ENCODE peak calls at places on chromosomes 6 and 20, in four cellular contexts. H is CD8-positive, alpha-beta T cell; Z is HepG2; N is effector memory CD4-positive, alpha-beta T cell. J is an unnamed sample.
A peak's percentile ranks its signal among the peaks of the same experiment; 100 is the strongest.

GRCh38 chr6:170293881-170294755 is 3.2 kb upstream of the DLL1 start:
- DNase-seq in Z (no peak), N (no peak), H (no peak), J (no peak)

GRCh38 chr6:31393932-31394331 is 9.5 kb upstream of the MICA start:
- DNase-seq in N (no peak), H (no peak), Z (no peak), J (no peak)

GRCh38 chr6:83265384-83265783 is 72.2 kb downstream of the RWDD2A start:
- DNase-seq in N (no peak), H (no peak), Z (no peak), J (no peak)

GRCh38 chr20:50274570-50275430 is 84.2 kb downstream of the CEBPB start:
- DNase-seq in N (no peak), H (no peak), Z (peak; percentile 85), J (peak; percentile 29)

GRCh38 chr6:15674690-15675386 is 12.0 kb upstream of the DTNBP1 start:
- DNase-seq in H (no peak), N (no peak), Z (no peak), J (no peak)

GRCh38 chr6:147973806-147974205 is 368.8 kb upstream of the SASH1 start:
- DNase-seq in N (no peak), H (no peak), Z (no peak), J (no peak)

GRCh38 chr20:21002486-21002885 is 103.7 kb downstream of the LINC00237 start:
- DNase-seq in Z (no peak), N (no peak), H (no peak), J (no peak)

GRCh38 chr6:109896333-109896732 is 81.8 kb upstream of the GPR6 start:
- DNase-seq in Z (no peak), H (no peak), N (no peak), J (no peak)

GRCh38 chr6:106511274-106512047 is 117.8 kb downstream of the RTN4IP1 start:
- DNase-seq in H (peak; percentile 32), N (peak; percentile 31), Z (peak; percentile 18), J (no peak)

GRCh38 chr20:56411759-56412472 is at the start of gene CASS4:
- DNase-seq in N (no peak), H (no peak), Z (peak; percentile 68), J (no peak)

GRCh38 chr20:35111141-35111888 is 18.7 kb upstream of the TRPC4AP start:
- DNase-seq in N (no peak), Z (no peak), H (no peak), J (no peak)

GRCh38 chr20:14921546-14921945 is 584.1 kb upstream of the FLRT3 start:
- DNase-seq in N (no peak), H (no peak), Z (no peak), J (no peak)

GRCh38 chr20:25031241-25031640 is 26.7 kb downstream of the ACSS1 start:
- DNase-seq in Z (no peak), N (no peak), H (no peak), J (no peak)

GRCh38 chr20:25032065-25032477 is 25.9 kb downstream of the ACSS1 start:
- DNase-seq in H (no peak), N (no peak), Z (no peak), J (peak; percentile 67)

GRCh38 chr20:25033250-25033940 is 24.5 kb downstream of the ACSS1 start:
- DNase-seq in H (no peak), Z (no peak), N (no peak), J (no peak)

GRCh38 chr20:25033941-25034335 is 24.0 kb downstream of the ACSS1 start:
- DNase-seq in Z (no peak), N (no peak), H (no peak), J (no peak)

GRCh38 chr20:25032478-25033183 is 25.3 kb downstream of the ACSS1 start:
- DNase-seq in Z (peak; percentile 88), N (no peak), H (no peak), J (peak; percentile 93)
- H3K27ac ChIP-seq in Z (peak overlapping the region; percentile 55), N (no peak overlapping the region), H (no peak overlapping the region), J (peak overlapping the region; percentile 98)

DNA sequence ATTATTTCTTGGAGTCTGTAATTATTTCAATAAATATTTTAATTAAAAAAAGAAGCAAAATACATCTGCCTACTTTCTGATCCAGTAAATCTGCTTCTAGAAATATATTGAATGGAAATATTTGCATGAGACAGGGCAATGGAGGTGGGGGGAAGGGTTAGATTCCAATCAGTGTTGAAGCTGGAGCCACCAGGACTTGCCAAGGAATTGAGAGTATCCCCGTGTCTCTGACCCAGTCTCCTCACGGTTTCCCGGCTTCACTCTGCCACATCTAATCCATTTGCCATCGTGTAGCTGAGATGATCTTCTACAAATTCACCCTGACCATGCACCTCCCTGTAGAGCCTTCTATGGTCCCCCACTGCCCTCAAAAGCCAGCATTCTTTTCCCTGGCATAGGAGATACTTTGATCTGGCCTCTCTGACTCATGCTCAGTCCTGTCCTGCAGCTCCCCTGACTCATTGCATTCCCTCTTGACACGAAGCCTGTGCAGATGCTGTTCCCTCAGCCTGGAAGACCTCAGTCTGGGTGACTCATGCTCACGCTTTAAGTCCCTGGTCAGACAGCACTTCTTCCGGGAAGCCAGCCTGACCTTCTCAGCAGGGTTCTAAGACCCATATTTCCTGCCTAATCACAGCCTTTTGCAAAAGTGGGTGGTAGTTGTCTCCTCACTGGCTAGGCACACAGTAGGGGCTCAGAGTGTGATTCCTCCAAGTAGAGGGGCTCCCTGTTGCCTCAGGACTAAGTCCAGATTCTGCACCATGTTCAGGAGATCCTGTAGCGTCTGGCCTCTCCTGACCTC is 23.0 kb upstream of the FKBP1A start:
- DNase-seq in H (no peak), N (no peak), Z (peak; percentile 91), J (no peak)
- H3K27ac ChIP-seq in H (no peak overlapping the region), N (no peak overlapping the region), Z (no peak overlapping the region), J (no peak overlapping the region)

DNA sequence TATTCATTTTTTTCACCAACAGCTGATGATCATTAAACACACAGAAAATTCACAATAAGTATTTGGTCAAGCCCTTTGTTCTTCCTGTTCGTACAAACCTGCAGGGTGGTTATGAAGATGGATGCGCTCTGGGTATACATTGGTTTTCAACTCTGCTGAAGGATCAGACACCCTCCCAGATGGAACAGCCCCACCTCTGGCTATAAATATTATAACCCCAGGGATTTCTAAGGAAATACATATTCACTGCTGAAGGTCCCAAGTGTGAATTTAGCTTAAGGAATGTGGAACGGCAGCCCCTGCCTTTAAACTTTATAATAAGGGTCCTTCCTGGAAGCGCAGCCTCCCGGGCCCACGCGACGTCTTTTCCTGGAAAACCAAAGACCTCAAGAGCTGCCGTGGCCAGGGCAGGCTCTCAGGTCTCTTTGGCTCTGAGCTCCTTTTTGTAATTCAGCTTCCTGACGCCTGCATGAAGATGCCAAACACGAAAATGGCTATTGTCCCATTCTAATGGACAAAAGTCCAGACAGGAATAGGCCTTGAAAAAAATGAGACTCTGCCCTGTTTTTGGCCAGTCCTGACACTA is 172.4 kb upstream of the SSTR4 start:
- DNase-seq in N (no peak), H (no peak), Z (no peak), J (no peak)
- H3K27ac ChIP-seq in N (no peak overlapping the region), H (no peak overlapping the region), Z (no peak overlapping the region), J (no peak overlapping the region)

GRCh38 chr6:108666656-108667260 is 106.0 kb downstream of the FOXO3 start:
- DNase-seq in Z (no peak), H (no peak), N (no peak), J (no peak)
- H3K27ac ChIP-seq in Z (no peak overlapping the region), H (no peak overlapping the region), N (no peak overlapping the region), J (no peak overlapping the region)

GRCh38 chr6:75202676-75203131 is 3.1 kb downstream of the COL12A1 start:
- DNase-seq in Z (no peak), H (no peak), N (no peak), J (no peak)
- H3K27ac ChIP-seq in Z (no peak overlapping the region), H (no peak overlapping the region), N (no peak overlapping the region), J (no peak overlapping the region)